ENCODE peak calls at places on chromosome 6, in four cellular contexts. One of them, this sample, is unnamed. For H3K9me3 and H3K4me1, the result is how much of the 10 kb centered on the place peaks cover.

GRCh38 chr6:12339808-12340487 is 49.8 kb downstream of the EDN1 start:
- DNase-seq in psoas muscle: no peak
- DNase-seq in CD8-positive, alpha-beta memory T cell: no peak
- DNase-seq in mucosa of descending colon: no peak
- DNase-seq in this sample: no peak

GRCh38 chr6:35544748-35545361 is 32.2 kb upstream of the TULP1 start:
- DNase-seq in psoas muscle: no peak
- DNase-seq in CD8-positive, alpha-beta memory T cell: no peak
- DNase-seq in mucosa of descending colon: no peak
- DNase-seq in this sample: no peak

GRCh38 chr6:24882835-24883555 is 52.8 kb downstream of the RIPOR2 start:
- DNase-seq in psoas muscle: no peak
- DNase-seq in CD8-positive, alpha-beta memory T cell: no peak
- DNase-seq in mucosa of descending colon: no peak
- DNase-seq in this sample: no peak

GRCh38 chr6:85192186-85192585 is 257.7 kb upstream of the NT5E start:
- DNase-seq in psoas muscle: no peak
- DNase-seq in CD8-positive, alpha-beta memory T cell: no peak
- DNase-seq in mucosa of descending colon: no peak
- DNase-seq in this sample: no peak

GRCh38 chr6:3356824-3357420 is 98.2 kb downstream of the PSMG4 start:
- DNase-seq in psoas muscle: no peak
- DNase-seq in CD8-positive, alpha-beta memory T cell: no peak
- DNase-seq in mucosa of descending colon: peak
- DNase-seq in this sample: no peak

GRCh38 chr6:99276747-99277146 is 72.7 kb downstream of the FAXC start:
- DNase-seq in psoas muscle: no peak
- DNase-seq in CD8-positive, alpha-beta memory T cell: no peak
- DNase-seq in mucosa of descending colon: no peak
- DNase-seq in this sample: no peak

GRCh38 chr6:89204096-89204495 is 13.1 kb downstream of the GABRR1 start:
- DNase-seq in psoas muscle: no peak
- DNase-seq in CD8-positive, alpha-beta memory T cell: no peak
- DNase-seq in mucosa of descending colon: no peak
- DNase-seq in this sample: no peak

GRCh38 chr6:37155394-37156312 is 14.3 kb upstream of the PIM1 start:
- DNase-seq in psoas muscle: no peak
- DNase-seq in CD8-positive, alpha-beta memory T cell: no peak
- DNase-seq in mucosa of descending colon: peak
- DNase-seq in this sample: peak

GRCh38 chr6:63426844-63427243 is 107.1 kb upstream of the LGSN start:
- DNase-seq in psoas muscle: no peak
- DNase-seq in CD8-positive, alpha-beta memory T cell: no peak
- DNase-seq in mucosa of descending colon: no peak
- DNase-seq in this sample: no peak

GRCh38 chr6:66096679-66097078 is 389.7 kb upstream of the EYS start:
- DNase-seq in psoas muscle: peak
- DNase-seq in CD8-positive, alpha-beta memory T cell: no peak
- DNase-seq in mucosa of descending colon: no peak
- DNase-seq in this sample: no peak

GRCh38 chr6:53837875-53838806 is 43.3 kb downstream of the LRRC1 start:
- DNase-seq in psoas muscle: no peak
- DNase-seq in CD8-positive, alpha-beta memory T cell: no peak
- DNase-seq in mucosa of descending colon: no peak
- DNase-seq in this sample: no peak

GRCh38 chr6:125839471-125839870 is 48.7 kb downstream of the NCOA7 start:
- DNase-seq in psoas muscle: no peak
- DNase-seq in CD8-positive, alpha-beta memory T cell: no peak
- DNase-seq in mucosa of descending colon: no peak
- DNase-seq in this sample: no peak

GRCh38 chr6:112270756-112271155 is 16.4 kb upstream of the LAMA4 start:
- DNase-seq in psoas muscle: no peak
- DNase-seq in CD8-positive, alpha-beta memory T cell: no peak
- DNase-seq in mucosa of descending colon: no peak
- DNase-seq in this sample: no peak

GRCh38 chr6:111628117-111628866 is 22.6 kb upstream of the TRAF3IP2 start:
- DNase-seq in psoas muscle: no peak
- DNase-seq in CD8-positive, alpha-beta memory T cell: no peak
- DNase-seq in mucosa of descending colon: no peak
- DNase-seq in this sample: no peak

GRCh38 chr6:159399953-159400352 is 230.8 kb downstream of the FNDC1 start:
- DNase-seq in psoas muscle: peak
- DNase-seq in CD8-positive, alpha-beta memory T cell: no peak
- DNase-seq in mucosa of descending colon: no peak
- DNase-seq in this sample: no peak

GRCh38 chr6:97978855-97979271 is 695.8 kb upstream of the MMS22L start:
- DNase-seq in psoas muscle: no peak
- DNase-seq in CD8-positive, alpha-beta memory T cell: no peak
- DNase-seq in mucosa of descending colon: no peak
- DNase-seq in this sample: no peak

GRCh38 chr6:164523060-164523459 is 786.3 kb downstream of the C6orf118 start:
- DNase-seq in psoas muscle: no peak
- DNase-seq in CD8-positive, alpha-beta memory T cell: no peak
- DNase-seq in mucosa of descending colon: no peak
- DNase-seq in this sample: no peak
- H3K9me3 ChIP-seq in psoas muscle: under half
- H3K9me3 ChIP-seq in CD8-positive, alpha-beta memory T cell: under half
- H3K9me3 ChIP-seq in mucosa of descending colon: half or more
- H3K9me3 ChIP-seq in this sample: under half

DNA sequence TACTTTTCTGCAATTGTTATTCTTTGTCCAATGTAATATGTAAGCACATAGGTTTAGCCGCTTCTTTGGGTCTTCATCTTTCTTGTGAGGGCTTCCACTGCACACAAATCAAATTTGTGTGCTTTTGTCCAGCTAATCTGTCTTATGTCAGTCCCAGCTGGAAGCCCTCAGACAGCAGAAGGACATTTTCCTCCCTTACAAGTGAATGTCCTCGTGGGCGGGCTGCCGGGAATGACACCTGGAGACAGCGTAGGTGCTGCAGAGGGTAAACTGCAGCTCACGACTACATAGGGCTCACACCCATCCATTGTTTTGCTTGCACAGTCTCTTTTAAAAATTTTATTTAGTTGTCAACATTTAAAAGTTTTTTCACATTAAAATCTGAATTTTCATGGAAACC is 24.6 kb upstream of the PPP1R14C start:
- DNase-seq in psoas muscle: no peak
- DNase-seq in CD8-positive, alpha-beta memory T cell: no peak
- DNase-seq in mucosa of descending colon: no peak
- DNase-seq in this sample: no peak
- H3K4me1 ChIP-seq in psoas muscle: under half
- H3K4me1 ChIP-seq in CD8-positive, alpha-beta memory T cell: under half
- H3K4me1 ChIP-seq in mucosa of descending colon: under half
- H3K4me1 ChIP-seq in this sample: under half

GRCh38 chr6:148521586-148521985 is 178.9 kb downstream of the SASH1 start:
- DNase-seq in psoas muscle: no peak
- DNase-seq in CD8-positive, alpha-beta memory T cell: no peak
- DNase-seq in mucosa of descending colon: no peak
- DNase-seq in this sample: no peak
- H3K4me3 ChIP-seq in psoas muscle: no peak
- H3K4me3 ChIP-seq in CD8-positive, alpha-beta memory T cell: no peak
- H3K4me3 ChIP-seq in mucosa of descending colon: no peak
- H3K4me3 ChIP-seq in this sample: no peak

GRCh38 chr6:22513667-22514066 is 55.7 kb upstream of the HDGFL1 start:
- DNase-seq in psoas muscle: no peak
- DNase-seq in CD8-positive, alpha-beta memory T cell: no peak
- DNase-seq in mucosa of descending colon: no peak
- DNase-seq in this sample: no peak

DNA sequence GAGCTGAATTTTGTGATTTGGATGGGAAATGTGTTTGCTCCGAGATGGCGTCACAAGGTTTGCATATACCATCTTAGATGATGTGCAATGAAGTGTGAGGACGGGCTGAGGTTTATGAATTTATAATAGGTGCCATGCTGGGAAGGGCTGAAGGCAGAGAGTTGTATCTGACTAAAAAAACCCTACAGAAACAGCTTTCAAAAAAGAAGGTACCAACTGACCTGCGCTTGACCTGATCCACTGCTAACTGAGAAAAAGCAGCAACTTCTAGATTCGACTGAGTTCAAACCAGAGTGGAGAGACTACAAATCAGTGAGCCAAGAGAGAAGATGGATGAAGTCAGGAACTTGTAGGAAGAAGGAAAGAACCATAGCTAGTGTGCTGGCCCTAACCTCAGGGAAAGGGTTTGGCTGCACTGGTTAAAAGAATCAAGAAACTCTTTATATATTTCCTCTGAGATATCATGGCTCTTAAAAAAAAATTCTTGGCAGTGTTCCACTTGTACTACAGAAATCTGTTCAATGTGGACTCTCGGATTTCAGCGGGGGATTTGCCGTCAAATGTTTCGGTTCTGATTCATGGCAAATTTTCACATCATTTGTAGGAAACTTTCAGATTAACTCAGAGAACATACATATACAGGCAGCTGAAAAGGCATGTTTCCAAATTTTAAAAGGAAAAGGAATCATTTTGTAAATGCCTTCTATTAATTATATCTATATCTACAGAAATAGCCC is 56.5 kb upstream of the HDGFL1 start:
- DNase-seq in psoas muscle: no peak
- DNase-seq in CD8-positive, alpha-beta memory T cell: no peak
- DNase-seq in mucosa of descending colon: no peak
- DNase-seq in this sample: no peak
- H3K9me3 ChIP-seq in psoas muscle: under half
- H3K9me3 ChIP-seq in CD8-positive, alpha-beta memory T cell: under half
- H3K9me3 ChIP-seq in mucosa of descending colon: under half
- H3K9me3 ChIP-seq in this sample: under half

GRCh38 chr6:138541793-138542481 is 42.6 kb upstream of the NHSL1 start:
- DNase-seq in psoas muscle: no peak
- DNase-seq in CD8-positive, alpha-beta memory T cell: no peak
- DNase-seq in mucosa of descending colon: no peak
- DNase-seq in this sample: no peak
- H3K4me1 ChIP-seq in psoas muscle: under half
- H3K4me1 ChIP-seq in CD8-positive, alpha-beta memory T cell: under half
- H3K4me1 ChIP-seq in mucosa of descending colon: under half
- H3K4me1 ChIP-seq in this sample: under half

GRCh38 chr6:138571585-138572199 is 72.4 kb upstream of the NHSL1 start:
- DNase-seq in psoas muscle: no peak
- DNase-seq in CD8-positive, alpha-beta memory T cell: no peak
- DNase-seq in mucosa of descending colon: no peak
- DNase-seq in this sample: no peak
- H3K4me3 ChIP-seq in psoas muscle: peak
- H3K4me3 ChIP-seq in CD8-positive, alpha-beta memory T cell: no peak
- H3K4me3 ChIP-seq in mucosa of descending colon: no peak
- H3K4me3 ChIP-seq in this sample: no peak

DNA sequence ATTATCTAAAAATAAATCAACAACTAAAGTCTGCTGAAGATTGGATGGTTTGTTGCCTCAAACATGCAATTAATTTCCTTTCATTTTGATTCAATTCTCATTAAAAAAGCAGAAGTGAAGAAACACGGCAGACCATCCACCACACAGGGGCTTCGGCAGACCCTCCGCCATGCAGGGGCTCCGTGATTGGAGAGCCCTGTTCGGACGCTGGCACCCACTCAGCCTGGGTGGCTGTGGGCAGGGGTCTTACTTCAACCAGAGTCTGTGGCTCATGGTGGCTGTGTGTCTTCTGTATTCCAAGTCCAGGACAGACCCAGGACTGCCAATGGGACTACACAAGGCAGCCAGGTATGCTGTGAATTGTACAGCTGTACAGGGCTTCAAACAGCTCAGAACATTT is 86.9 kb upstream of the FRMD1 start:
- DNase-seq in psoas muscle: no peak
- DNase-seq in CD8-positive, alpha-beta memory T cell: no peak
- DNase-seq in mucosa of descending colon: no peak
- DNase-seq in this sample: no peak
- H3K9me3 ChIP-seq in psoas muscle: under half
- H3K9me3 ChIP-seq in CD8-positive, alpha-beta memory T cell: under half
- H3K9me3 ChIP-seq in mucosa of descending colon: under half
- H3K9me3 ChIP-seq in this sample: under half

This sample was measured in effector memory CD4-positive, alpha-beta T cell.